ENCODE peak calls at places on chromosomes 5 and 9, in five cellular contexts. V is head of caudate nucleus, K is mesothelial cell of epicardium, Z is T-helper 2 cell, L is WERI-Rb-1. A is an unnamed sample.

GRCh38 chr5:179256229-179257189 is 88.8 kb downstream of the ADAMTS2 start:
- DNase-seq in V (peak), K (no peak), Z (no peak), L (no peak), A (peak)

GRCh38 chr5:91867799-91868198 is 484.7 kb upstream of the ARRDC3 start:
- DNase-seq in V (no peak), K (no peak), Z (no peak), L (no peak), A (no peak)

GRCh38 chr5:177507165-177507564 is 2.5 kb downstream of the DOK3 start:
- DNase-seq in V (no peak), K (no peak), Z (no peak), L (no peak), A (no peak)

GRCh38 chr9:18689881-18690280 is 215.9 kb downstream of the ADAMTSL1 start:
- DNase-seq in V (no peak), K (no peak), Z (no peak), L (peak), A (no peak)

GRCh38 chr9:96852676-96853075 is 1.6 kb downstream of the ZNF782 start:
- DNase-seq in V (no peak), K (no peak), Z (no peak), L (no peak), A (no peak)

GRCh38 chr5:135565691-135566421 is 12.9 kb downstream of the CXCL14 start:
- DNase-seq in V (peak), K (no peak), Z (peak), L (peak), A (peak)

GRCh38 chr9:18362901-18363685 is 110.9 kb upstream of the ADAMTSL1 start:
- DNase-seq in V (no peak), K (no peak), Z (no peak), L (no peak), A (no peak)

GRCh38 chr9:29969856-29970647 is 2396.8 kb upstream of the C9orf72 start:
- DNase-seq in V (no peak), K (no peak), Z (no peak), L (no peak), A (no peak)

GRCh38 chr9:76401580-76402354 is 7.5 kb upstream of the RFK start:
- DNase-seq in V (no peak), K (no peak), Z (no peak), L (no peak), A (no peak)

GRCh38 chr9:16367605-16368424 is 502.7 kb downstream of the BNC2 start:
- DNase-seq in V (no peak), K (no peak), Z (no peak), L (no peak), A (no peak)

GRCh38 chr5:149381986-149382338 is 2.9 kb upstream of the IL17B start:
- DNase-seq in V (peak), K (peak), Z (peak), L (peak), A (peak)

GRCh38 chr9:73149371-73150067 is 2.1 kb upstream of the ANXA1 start:
- DNase-seq in V (no peak), K (no peak), Z (no peak), L (no peak), A (no peak)

GRCh38 chr9:121023064-121023463 is 27.0 kb downstream of the C5 start:
- DNase-seq in V (no peak), K (no peak), Z (no peak), L (peak), A (no peak)

GRCh38 chr9:107626118-107626517 is 136.5 kb upstream of the KLF4 start:
- DNase-seq in V (no peak), K (no peak), Z (no peak), L (no peak), A (no peak)

GRCh38 chr9:70902171-70902570 is 219.2 kb downstream of the TRPM3 start:
- DNase-seq in V (no peak), K (no peak), Z (no peak), L (no peak), A (no peak)

GRCh38 chr9:74078647-74079046 is 418.5 kb upstream of the RORB start:
- DNase-seq in V (no peak), K (no peak), Z (no peak), L (no peak), A (no peak)

GRCh38 chr9:109806506-109807115 is 26.6 kb downstream of the PALM2AKAP2 start:
- DNase-seq in V (no peak), K (no peak), Z (no peak), L (no peak), A (no peak)

GRCh38 chr5:74289238-74289637 is 351.3 kb downstream of the ENC1 start:
- DNase-seq in V (no peak), K (no peak), Z (no peak), L (no peak), A (no peak)

GRCh38 chr9:14097215-14097614 is 216.7 kb downstream of the NFIB start:
- DNase-seq in V (no peak), K (no peak), Z (no peak), L (no peak), A (no peak)

GRCh38 chr5:33470544-33470943 is 29.8 kb downstream of the TARS1 start:
- DNase-seq in V (no peak), K (no peak), Z (no peak), L (peak), A (no peak)

GRCh38 chr5:36950586-36951457 is 74.3 kb downstream of the NIPBL start:
- DNase-seq in V (no peak), K (no peak), Z (no peak), L (no peak), A (no peak)

GRCh38 chr5:2776338-2777302 is 25.1 kb upstream of the IRX2 start:
- DNase-seq in V (no peak), K (no peak), Z (no peak), L (no peak), A (no peak)

GRCh38 chr9:124869466-124869985 is 7.6 kb downstream of the ARPC5L start:
- DNase-seq in V (no peak), K (no peak), Z (peak), L (peak), A (no peak)

GRCh38 chr9:33164138-33164809 is 2.9 kb downstream of the B4GALT1 start:
- DNase-seq in V (no peak), K (no peak), Z (no peak), L (peak), A (no peak)

GRCh38 chr9:114571391-114571790 is 16.2 kb upstream of the ATP6V1G1 start:
- DNase-seq in V (no peak), K (no peak), Z (no peak), L (no peak), A (no peak)

GRCh38 chr5:75053286-75054109 is 1.1 kb upstream of the GCNT4 start:
- DNase-seq in V (peak), K (peak), Z (peak), L (peak), A (peak)

GRCh38 chr5:145943674-145944121 is 7.3 kb downstream of the SH3RF2 start:
- DNase-seq in V (no peak), K (no peak), Z (no peak), L (no peak), A (no peak)

GRCh38 chr9:129237195-129237611 is 59.1 kb upstream of the IER5L start:
- DNase-seq in V (peak), K (no peak), Z (no peak), L (no peak), A (peak)

A was measured in dorsolateral prefrontal cortex.